ENCODE peak calls at places on chromosomes 4 and X, in ten cellular contexts. One of them, this sample, is unnamed. For H3K4me1, the result is how much of the 10 kb centered on the place peaks cover.

GRCh38 chr4:137641554-137641953 is 109.3 kb upstream of the PCDH18 start:
- DNase-seq in HCT116: no peak
- DNase-seq in gastrocnemius medialis: peak
- DNase-seq in sigmoid colon: no peak
- DNase-seq in breast epithelium: no peak
- DNase-seq in prostate gland: no peak
- DNase-seq in H1: no peak
- DNase-seq in upper lobe of left lung: no peak
- DNase-seq in spleen: no peak
- DNase-seq in tibial nerve: no peak
- DNase-seq in this sample: no peak

GRCh38 chrX:119121341-119121740 is 6.3 kb downstream of the KIAA1210 start:
- DNase-seq in HCT116: no peak
- DNase-seq in gastrocnemius medialis: no peak
- DNase-seq in sigmoid colon: no peak
- DNase-seq in breast epithelium: no peak
- DNase-seq in prostate gland: no peak
- DNase-seq in H1: no peak
- DNase-seq in upper lobe of left lung: no peak
- DNase-seq in spleen: no peak
- DNase-seq in tibial nerve: no peak
- DNase-seq in this sample: no peak

GRCh38 chr4:142366821-142367220 is 479.3 kb downstream of the INPP4B start:
- DNase-seq in HCT116: no peak
- DNase-seq in gastrocnemius medialis: no peak
- DNase-seq in sigmoid colon: no peak
- DNase-seq in breast epithelium: no peak
- DNase-seq in prostate gland: no peak
- DNase-seq in H1: no peak
- DNase-seq in upper lobe of left lung: no peak
- DNase-seq in spleen: no peak
- DNase-seq in tibial nerve: no peak
- DNase-seq in this sample: no peak

GRCh38 chr4:139084425-139085093 is 69.0 kb downstream of the NOCT start:
- DNase-seq in HCT116: no peak
- DNase-seq in gastrocnemius medialis: no peak
- DNase-seq in sigmoid colon: no peak
- DNase-seq in breast epithelium: no peak
- DNase-seq in prostate gland: no peak
- DNase-seq in H1: no peak
- DNase-seq in upper lobe of left lung: no peak
- DNase-seq in spleen: peak
- DNase-seq in tibial nerve: no peak
- DNase-seq in this sample: peak

GRCh38 chrX:37926700-37927099 is 79.3 kb upstream of the DYNLT3 start:
- DNase-seq in HCT116: no peak
- DNase-seq in gastrocnemius medialis: no peak
- DNase-seq in sigmoid colon: no peak
- DNase-seq in breast epithelium: no peak
- DNase-seq in prostate gland: no peak
- DNase-seq in H1: no peak
- DNase-seq in upper lobe of left lung: no peak
- DNase-seq in spleen: no peak
- DNase-seq in tibial nerve: no peak
- DNase-seq in this sample: no peak

GRCh38 chr4:152696764-152697250 is 17.0 kb upstream of the TMEM154 start:
- DNase-seq in HCT116: peak
- DNase-seq in gastrocnemius medialis: no peak
- DNase-seq in sigmoid colon: no peak
- DNase-seq in breast epithelium: peak
- DNase-seq in prostate gland: no peak
- DNase-seq in H1: no peak
- DNase-seq in upper lobe of left lung: no peak
- DNase-seq in spleen: no peak
- DNase-seq in tibial nerve: no peak
- DNase-seq in this sample: no peak

GRCh38 chrX:136671006-136671610 is 23.1 kb downstream of the CD40LG start:
- DNase-seq in HCT116: no peak
- DNase-seq in gastrocnemius medialis: no peak
- DNase-seq in sigmoid colon: no peak
- DNase-seq in breast epithelium: no peak
- DNase-seq in prostate gland: no peak
- DNase-seq in H1: no peak
- DNase-seq in upper lobe of left lung: no peak
- DNase-seq in spleen: no peak
- DNase-seq in tibial nerve: no peak
- DNase-seq in this sample: no peak

GRCh38 chrX:46310815-46311497 is 234.3 kb downstream of the ZNF674 start:
- DNase-seq in HCT116: no peak
- DNase-seq in gastrocnemius medialis: no peak
- DNase-seq in sigmoid colon: no peak
- DNase-seq in breast epithelium: no peak
- DNase-seq in prostate gland: no peak
- DNase-seq in H1: no peak
- DNase-seq in upper lobe of left lung: no peak
- DNase-seq in spleen: no peak
- DNase-seq in tibial nerve: no peak
- DNase-seq in this sample: no peak

GRCh38 chr4:73018595-73018994 is 50.9 kb downstream of the COX18 start:
- DNase-seq in HCT116: no peak
- DNase-seq in gastrocnemius medialis: no peak
- DNase-seq in sigmoid colon: no peak
- DNase-seq in breast epithelium: no peak
- DNase-seq in prostate gland: no peak
- DNase-seq in H1: no peak
- DNase-seq in upper lobe of left lung: peak
- DNase-seq in spleen: no peak
- DNase-seq in tibial nerve: no peak
- DNase-seq in this sample: no peak

GRCh38 chrX:133796282-133796681 is 189.1 kb downstream of the GPC3 start:
- DNase-seq in HCT116: no peak
- DNase-seq in gastrocnemius medialis: no peak
- DNase-seq in sigmoid colon: no peak
- DNase-seq in breast epithelium: no peak
- DNase-seq in prostate gland: no peak
- DNase-seq in H1: no peak
- DNase-seq in upper lobe of left lung: no peak
- DNase-seq in spleen: no peak
- DNase-seq in tibial nerve: no peak
- DNase-seq in this sample: no peak

DNA sequence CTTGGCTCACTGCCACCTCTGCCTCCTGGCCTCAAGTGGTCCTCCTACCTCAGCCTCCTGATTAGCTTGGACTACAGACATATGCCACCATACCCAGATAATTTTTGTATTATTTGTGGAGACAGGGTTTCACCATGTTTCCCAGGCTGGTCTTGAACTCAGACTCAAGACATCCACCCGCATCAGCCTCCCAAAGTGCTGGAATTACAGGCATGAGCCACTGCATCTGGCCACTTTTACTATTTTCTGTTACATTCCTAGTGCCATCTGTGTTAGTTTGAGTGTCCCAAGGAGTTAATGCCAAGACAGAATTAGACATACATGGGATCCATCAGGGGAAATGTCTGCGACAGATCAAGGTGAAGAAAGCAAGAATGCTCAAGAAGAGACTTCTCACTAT is 288.2 kb upstream of the CTSO start:
- DNase-seq in HCT116: no peak
- DNase-seq in gastrocnemius medialis: no peak
- DNase-seq in sigmoid colon: no peak
- DNase-seq in breast epithelium: no peak
- DNase-seq in prostate gland: no peak
- DNase-seq in H1: no peak
- DNase-seq in upper lobe of left lung: no peak
- DNase-seq in spleen: no peak
- DNase-seq in tibial nerve: no peak
- DNase-seq in this sample: no peak
- H3K4me1 ChIP-seq in HCT116: under half
- H3K4me1 ChIP-seq in gastrocnemius medialis: under half
- H3K4me1 ChIP-seq in sigmoid colon: under half
- H3K4me1 ChIP-seq in breast epithelium: under half
- H3K4me1 ChIP-seq in prostate gland: under half
- H3K4me1 ChIP-seq in H1: under half
- H3K4me1 ChIP-seq in upper lobe of left lung: under half
- H3K4me1 ChIP-seq in spleen: under half
- H3K4me1 ChIP-seq in tibial nerve: under half
- H3K4me1 ChIP-seq in this sample: under half

DNA sequence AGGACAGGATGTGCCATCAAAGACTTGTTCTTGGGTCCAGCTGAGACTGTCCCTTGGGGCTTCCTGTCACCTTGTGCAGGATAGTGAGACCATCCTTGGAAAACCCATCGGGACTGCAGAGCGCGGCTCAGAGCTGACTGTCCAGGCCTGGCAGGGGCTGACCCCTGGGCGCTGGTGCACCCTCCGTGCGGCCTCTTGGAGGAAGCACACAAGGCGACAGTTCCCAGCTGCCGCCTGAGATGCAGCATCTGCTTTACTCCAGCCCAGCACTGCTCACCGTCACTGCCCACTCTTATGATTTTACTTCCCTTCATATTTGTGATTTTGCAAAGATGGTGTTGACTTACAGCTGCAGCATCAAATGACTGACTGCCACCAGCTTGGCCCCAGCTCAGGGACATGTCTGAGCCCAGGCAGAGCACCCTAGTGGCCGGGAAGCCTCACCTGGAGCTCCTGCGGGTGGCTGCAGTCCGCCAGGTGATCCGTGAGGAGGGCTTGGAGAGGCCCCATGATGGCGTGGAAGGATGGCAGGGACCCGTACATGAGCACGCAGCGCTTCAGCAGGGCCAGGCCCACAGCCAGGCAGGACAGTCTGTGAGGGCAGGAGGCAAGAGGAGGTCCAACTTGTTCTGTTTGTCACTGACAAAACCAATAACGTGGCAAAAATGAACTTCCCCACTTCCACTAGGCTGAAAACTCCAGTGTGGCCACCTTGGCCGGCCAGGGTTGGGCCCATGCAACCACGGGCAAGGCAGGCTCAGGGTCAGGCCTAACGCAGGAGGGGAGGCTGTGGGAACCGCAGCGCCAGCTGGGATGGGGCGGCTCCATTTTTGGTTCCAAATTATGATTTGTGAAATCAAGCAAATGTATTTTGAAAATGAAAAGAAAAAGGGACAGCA is 21.8 kb downstream of the NOP14 start:
- DNase-seq in HCT116: no peak
- DNase-seq in gastrocnemius medialis: peak
- DNase-seq in sigmoid colon: no peak
- DNase-seq in breast epithelium: no peak
- DNase-seq in prostate gland: no peak
- DNase-seq in H1: no peak
- DNase-seq in upper lobe of left lung: no peak
- DNase-seq in spleen: peak
- DNase-seq in tibial nerve: no peak
- DNase-seq in this sample: peak
- TF ChIP-seq POLR2A in HCT116: no peak
- TF ChIP-seq POLR2A in gastrocnemius medialis: no peak
- TF ChIP-seq POLR2A in sigmoid colon: no peak
- TF ChIP-seq POLR2A in breast epithelium: no peak
- TF ChIP-seq POLR2A in prostate gland: no peak
- TF ChIP-seq POLR2A in H1: no peak
- TF ChIP-seq POLR2A in upper lobe of left lung: no peak
- TF ChIP-seq POLR2A in spleen: no peak
- TF ChIP-seq POLR2A in tibial nerve: no peak
- TF ChIP-seq POLR2A in this sample: no peak

DNA sequence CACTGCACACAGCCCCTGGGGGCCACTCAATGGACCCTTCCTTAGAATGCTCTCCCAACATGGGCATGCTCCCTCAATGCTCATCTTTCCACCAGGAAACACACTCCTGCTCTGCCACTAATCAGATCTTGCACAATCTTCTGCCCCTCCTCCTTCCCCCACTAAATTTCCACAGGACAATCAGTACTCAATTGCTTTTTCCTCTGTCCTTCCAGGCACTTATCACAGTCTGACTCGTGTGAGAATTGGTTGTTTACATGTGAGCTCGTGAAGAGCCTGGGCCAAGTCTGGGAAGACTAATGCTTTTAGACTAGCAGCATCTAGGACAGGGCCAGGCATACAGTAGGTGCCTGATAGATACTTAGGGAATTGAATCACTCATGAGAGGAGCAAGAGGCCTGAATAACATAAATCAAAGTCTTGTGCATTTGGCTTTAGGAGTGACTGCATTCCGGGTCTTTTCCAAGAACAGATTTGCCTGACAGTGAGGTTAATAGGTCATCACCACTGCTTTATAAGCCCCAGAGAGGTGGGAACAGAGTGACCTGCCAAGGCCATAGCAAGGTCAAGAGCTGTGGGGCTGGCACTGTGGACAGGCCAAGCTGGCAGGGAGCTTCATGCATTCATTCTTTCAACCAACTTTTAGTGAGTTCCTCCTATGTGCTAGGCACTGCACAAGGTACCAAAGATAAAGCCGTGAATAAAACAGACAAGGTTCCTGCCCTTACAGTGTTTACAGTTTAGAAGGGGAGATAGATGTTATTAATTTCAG is 55.0 kb downstream of the PRPS1 start:
- DNase-seq in HCT116: no peak
- DNase-seq in gastrocnemius medialis: peak
- DNase-seq in sigmoid colon: peak
- DNase-seq in breast epithelium: peak
- DNase-seq in prostate gland: peak
- DNase-seq in H1: no peak
- DNase-seq in upper lobe of left lung: no peak
- DNase-seq in spleen: no peak
- DNase-seq in tibial nerve: no peak
- DNase-seq in this sample: peak
- H3K4me1 ChIP-seq in HCT116: under half
- H3K4me1 ChIP-seq in gastrocnemius medialis: under half
- H3K4me1 ChIP-seq in sigmoid colon: under half
- H3K4me1 ChIP-seq in breast epithelium: under half
- H3K4me1 ChIP-seq in prostate gland: under half
- H3K4me1 ChIP-seq in H1: under half
- H3K4me1 ChIP-seq in upper lobe of left lung: half or more
- H3K4me1 ChIP-seq in spleen: under half
- H3K4me1 ChIP-seq in tibial nerve: under half
- H3K4me1 ChIP-seq in this sample: under half

GRCh38 chr4:135705343-135705742 is 1503.8 kb upstream of the PABPC4L start:
- DNase-seq in HCT116: no peak
- DNase-seq in gastrocnemius medialis: no peak
- DNase-seq in sigmoid colon: no peak
- DNase-seq in breast epithelium: no peak
- DNase-seq in prostate gland: no peak
- DNase-seq in H1: no peak
- DNase-seq in upper lobe of left lung: no peak
- DNase-seq in spleen: no peak
- DNase-seq in tibial nerve: no peak
- DNase-seq in this sample: no peak
- TF ChIP-seq POLR2A in HCT116: no peak
- TF ChIP-seq POLR2A in gastrocnemius medialis: no peak
- TF ChIP-seq POLR2A in sigmoid colon: no peak
- TF ChIP-seq POLR2A in breast epithelium: no peak
- TF ChIP-seq POLR2A in prostate gland: no peak
- TF ChIP-seq POLR2A in H1: no peak
- TF ChIP-seq POLR2A in upper lobe of left lung: no peak
- TF ChIP-seq POLR2A in spleen: no peak
- TF ChIP-seq POLR2A in tibial nerve: no peak
- TF ChIP-seq POLR2A in this sample: no peak

GRCh38 chrX:10106801-10107200 is 50.0 kb upstream of the CLCN4 start:
- DNase-seq in HCT116: no peak
- DNase-seq in gastrocnemius medialis: no peak
- DNase-seq in sigmoid colon: no peak
- DNase-seq in breast epithelium: no peak
- DNase-seq in prostate gland: no peak
- DNase-seq in H1: no peak
- DNase-seq in upper lobe of left lung: no peak
- DNase-seq in spleen: peak
- DNase-seq in tibial nerve: no peak
- DNase-seq in this sample: no peak
- H3K4me1 ChIP-seq in HCT116: under half
- H3K4me1 ChIP-seq in gastrocnemius medialis: under half
- H3K4me1 ChIP-seq in sigmoid colon: under half
- H3K4me1 ChIP-seq in breast epithelium: under half
- H3K4me1 ChIP-seq in prostate gland: under half
- H3K4me1 ChIP-seq in H1: under half
- H3K4me1 ChIP-seq in upper lobe of left lung: under half
- H3K4me1 ChIP-seq in spleen: half or more
- H3K4me1 ChIP-seq in tibial nerve: under half
- H3K4me1 ChIP-seq in this sample: under half

This sample was measured in right lobe of liver.